ENCODE peak calls at places on chromosome 1, in nine cellular contexts. One of them, this sample, is unnamed.

GRCh38 chr1:162913345-162913744 is 52.4 kb upstream of the CCDC190 start:
- DNase-seq in stimulated activated CD8-positive, alpha-beta memory T cell treated with anti-CD3 and anti-CD28 coated beads, Interleukin-4, amount 100 ng/mL, for 48 hours: no peak
- DNase-seq in lower leg skin: no peak
- DNase-seq in NCI-H2107: no peak
- DNase-seq in SK-N-SH: no peak
- DNase-seq in kidney glomerular epithelial cell: no peak
- DNase-seq in fibroblast of mammary gland: no peak
- DNase-seq in HCT116: no peak
- DNase-seq in heart left ventricle: no peak
- DNase-seq in this sample: no peak

GRCh38 chr1:71170925-71171324 is 90.1 kb upstream of the ZRANB2 start:
- DNase-seq in NCI-H2107: no peak
- DNase-seq in SK-N-SH: no peak
- DNase-seq in kidney glomerular epithelial cell: no peak
- DNase-seq in lower leg skin: no peak
- DNase-seq in heart left ventricle: no peak
- DNase-seq in HCT116: no peak
- DNase-seq in fibroblast of mammary gland: peak
- DNase-seq in stimulated activated CD8-positive, alpha-beta memory T cell treated with anti-CD3 and anti-CD28 coated beads, Interleukin-4, amount 100 ng/mL, for 48 hours: no peak
- DNase-seq in this sample: no peak

GRCh38 chr1:168287237-168287664 is 6.6 kb downstream of the TBX19 start:
- DNase-seq in heart left ventricle: no peak
- DNase-seq in NCI-H2107: peak
- DNase-seq in fibroblast of mammary gland: peak
- DNase-seq in lower leg skin: no peak
- DNase-seq in kidney glomerular epithelial cell: peak
- DNase-seq in SK-N-SH: no peak
- DNase-seq in HCT116: no peak
- DNase-seq in stimulated activated CD8-positive, alpha-beta memory T cell treated with anti-CD3 and anti-CD28 coated beads, Interleukin-4, amount 100 ng/mL, for 48 hours: no peak
- DNase-seq in this sample: peak

GRCh38 chr1:90558754-90559378 is 158.2 kb downstream of the BARHL2 start:
- DNase-seq in kidney glomerular epithelial cell: no peak
- DNase-seq in fibroblast of mammary gland: no peak
- DNase-seq in HCT116: no peak
- DNase-seq in lower leg skin: no peak
- DNase-seq in stimulated activated CD8-positive, alpha-beta memory T cell treated with anti-CD3 and anti-CD28 coated beads, Interleukin-4, amount 100 ng/mL, for 48 hours: no peak
- DNase-seq in SK-N-SH: no peak
- DNase-seq in heart left ventricle: no peak
- DNase-seq in NCI-H2107: no peak
- DNase-seq in this sample: no peak

GRCh38 chr1:8679411-8679800 is 138.0 kb downstream of the RERE start:
- DNase-seq in fibroblast of mammary gland: peak
- DNase-seq in HCT116: no peak
- DNase-seq in kidney glomerular epithelial cell: no peak
- DNase-seq in lower leg skin: no peak
- DNase-seq in NCI-H2107: no peak
- DNase-seq in stimulated activated CD8-positive, alpha-beta memory T cell treated with anti-CD3 and anti-CD28 coated beads, Interleukin-4, amount 100 ng/mL, for 48 hours: no peak
- DNase-seq in heart left ventricle: no peak
- DNase-seq in SK-N-SH: no peak
- DNase-seq in this sample: peak

GRCh38 chr1:91070274-91070673 is 48.4 kb upstream of the ZNF644 start:
- DNase-seq in fibroblast of mammary gland: no peak
- DNase-seq in lower leg skin: no peak
- DNase-seq in stimulated activated CD8-positive, alpha-beta memory T cell treated with anti-CD3 and anti-CD28 coated beads, Interleukin-4, amount 100 ng/mL, for 48 hours: no peak
- DNase-seq in SK-N-SH: no peak
- DNase-seq in HCT116: no peak
- DNase-seq in heart left ventricle: no peak
- DNase-seq in kidney glomerular epithelial cell: no peak
- DNase-seq in NCI-H2107: no peak
- DNase-seq in this sample: no peak

GRCh38 chr1:18299441-18300338 is 181.0 kb upstream of the KLHDC7A start:
- DNase-seq in stimulated activated CD8-positive, alpha-beta memory T cell treated with anti-CD3 and anti-CD28 coated beads, Interleukin-4, amount 100 ng/mL, for 48 hours: peak
- DNase-seq in NCI-H2107: no peak
- DNase-seq in heart left ventricle: no peak
- DNase-seq in HCT116: peak
- DNase-seq in SK-N-SH: peak
- DNase-seq in lower leg skin: no peak
- DNase-seq in fibroblast of mammary gland: peak
- DNase-seq in kidney glomerular epithelial cell: no peak
- DNase-seq in this sample: no peak

GRCh38 chr1:197199923-197200467 is 53.5 kb upstream of the ASPM start:
- DNase-seq in heart left ventricle: no peak
- DNase-seq in SK-N-SH: no peak
- DNase-seq in lower leg skin: no peak
- DNase-seq in stimulated activated CD8-positive, alpha-beta memory T cell treated with anti-CD3 and anti-CD28 coated beads, Interleukin-4, amount 100 ng/mL, for 48 hours: no peak
- DNase-seq in fibroblast of mammary gland: peak
- DNase-seq in kidney glomerular epithelial cell: no peak
- DNase-seq in HCT116: no peak
- DNase-seq in NCI-H2107: no peak
- DNase-seq in this sample: peak

GRCh38 chr1:226625832-226626576 is 77.4 kb downstream of the STUM start:
- DNase-seq in SK-N-SH: no peak
- DNase-seq in stimulated activated CD8-positive, alpha-beta memory T cell treated with anti-CD3 and anti-CD28 coated beads, Interleukin-4, amount 100 ng/mL, for 48 hours: no peak
- DNase-seq in NCI-H2107: no peak
- DNase-seq in heart left ventricle: no peak
- DNase-seq in lower leg skin: no peak
- DNase-seq in HCT116: no peak
- DNase-seq in fibroblast of mammary gland: no peak
- DNase-seq in kidney glomerular epithelial cell: no peak
- DNase-seq in this sample: no peak

GRCh38 chr1:116806245-116806644 is 52.0 kb downstream of the CD2 start:
- DNase-seq in kidney glomerular epithelial cell: no peak
- DNase-seq in fibroblast of mammary gland: no peak
- DNase-seq in HCT116: no peak
- DNase-seq in SK-N-SH: no peak
- DNase-seq in heart left ventricle: no peak
- DNase-seq in lower leg skin: no peak
- DNase-seq in stimulated activated CD8-positive, alpha-beta memory T cell treated with anti-CD3 and anti-CD28 coated beads, Interleukin-4, amount 100 ng/mL, for 48 hours: peak
- DNase-seq in NCI-H2107: no peak
- DNase-seq in this sample: no peak

GRCh38 chr1:215523906-215524305 is 43.2 kb upstream of the KCTD3 start:
- DNase-seq in HCT116: no peak
- DNase-seq in heart left ventricle: no peak
- DNase-seq in kidney glomerular epithelial cell: no peak
- DNase-seq in fibroblast of mammary gland: peak
- DNase-seq in stimulated activated CD8-positive, alpha-beta memory T cell treated with anti-CD3 and anti-CD28 coated beads, Interleukin-4, amount 100 ng/mL, for 48 hours: no peak
- DNase-seq in SK-N-SH: no peak
- DNase-seq in lower leg skin: no peak
- DNase-seq in NCI-H2107: no peak
- DNase-seq in this sample: peak